ENCODE peak calls at places on chromosomes 11 and 22, in five cellular contexts. C is IMR-90, X is mesendoderm, M is H9, R is H1. N is an unnamed sample.
A peak's percentile ranks its signal among the peaks of the same experiment; 100 is the strongest.

GRCh38 chr11:63893355-63893754 is 23.6 kb downstream of the RCOR2 start:
- DNase-seq in X (no peak), C (no peak), R (no peak), M (no peak), N (no peak)

GRCh38 chr22:35777335-35777975 is 59.8 kb downstream of the APOL5 start:
- DNase-seq in M (no peak), C (peak; percentile 92), R (no peak), X (peak; percentile 12), N (peak; percentile 83)

GRCh38 chr22:38513063-38513462 is 7.0 kb upstream of the DDX17 start:
- DNase-seq in X (peak; percentile 65), R (no peak), C (no peak), M (peak; percentile 80), N (no peak)

GRCh38 chr11:98040061-98040808 is 980.5 kb upstream of the CNTN5 start:
- DNase-seq in R (no peak), C (no peak), X (no peak), M (no peak), N (no peak)

GRCh38 chr11:33016654-33017053 is 976 bp downstream of the DEPDC7 start:
- DNase-seq in X (no peak), R (no peak), M (no peak), C (no peak), N (no peak)

GRCh38 chr11:106482920-106483761 is 405.7 kb downstream of the AASDHPPT start:
- DNase-seq in C (peak; percentile 84), M (no peak), R (no peak), X (no peak), N (peak; percentile 81)

GRCh38 chr11:1832181-1832988 is 2.4 kb upstream of the SYT8 start:
- DNase-seq in M (peak; percentile 72), X (peak; percentile 26), R (peak; percentile 92), C (no peak), N (peak; percentile 29)

GRCh38 chr11:125407046-125407445 is 89.0 kb downstream of the FEZ1 start:
- DNase-seq in C (no peak), R (no peak), X (no peak), M (no peak), N (no peak)

GRCh38 chr11:4704790-4705334 is 278 bp downstream of the MMP26 start:
- DNase-seq in R (peak; percentile 48), X (peak; percentile 55), C (no peak), M (no peak), N (no peak)

GRCh38 chr11:46277623-46278386 is at the start of gene CREB3L1:
- DNase-seq in R (peak; percentile 80), X (no peak), C (no peak), M (peak; percentile 69), N (no peak)

GRCh38 chr22:31556627-31557203 is 60.4 kb downstream of the SFI1 start:
- DNase-seq in X (peak; percentile 41), C (peak; percentile 46), M (no peak), R (no peak), N (peak; percentile 52)

GRCh38 chr11:122754553-122755322 is 83.6 kb upstream of the CRTAM start:
- DNase-seq in M (peak; percentile 41), R (peak; percentile 52), X (peak; percentile 77), C (no peak), N (peak; percentile 34)

GRCh38 chr11:94120946-94121345 is 7.7 kb upstream of the PANX1 start:
- DNase-seq in X (no peak), M (no peak), C (peak; percentile 91), R (no peak), N (peak; percentile 70)

GRCh38 chr11:44861829-44862545 is 88.7 kb downstream of the TP53I11 start:
- DNase-seq in C (peak; percentile 99), M (peak; percentile 83), R (no peak), X (peak; percentile 99), N (peak; percentile 98)

GRCh38 chr11:61701298-61701993 is 21.3 kb downstream of the DAGLA start:
- DNase-seq in X (peak; percentile 82), C (peak; percentile 16), M (peak; percentile 85), R (peak; percentile 76), N (peak; percentile 28)

GRCh38 chr11:83736689-83737088 is 450.5 kb upstream of the CCDC90B start:
- DNase-seq in X (no peak), M (no peak), C (no peak), R (no peak), N (no peak)

GRCh38 chr11:95308512-95309035 is 77.6 kb upstream of the SESN3 start:
- DNase-seq in R (no peak), M (no peak), X (no peak), C (no peak), N (no peak)

GRCh38 chr22:19824197-19825015 is 30.3 kb downstream of the GNB1L start:
- DNase-seq in C (no peak), M (no peak), R (peak; percentile 47), X (no peak), N (no peak)

GRCh38 chr11:87600938-87601337 is 563.2 kb downstream of the TMEM135 start:
- DNase-seq in R (no peak), C (no peak), X (no peak), M (no peak), N (no peak)

GRCh38 chr22:33909906-33910305 is 10.4 kb downstream of the LARGE1 start:
- DNase-seq in X (no peak), C (no peak), R (no peak), M (no peak), N (no peak)

DNA sequence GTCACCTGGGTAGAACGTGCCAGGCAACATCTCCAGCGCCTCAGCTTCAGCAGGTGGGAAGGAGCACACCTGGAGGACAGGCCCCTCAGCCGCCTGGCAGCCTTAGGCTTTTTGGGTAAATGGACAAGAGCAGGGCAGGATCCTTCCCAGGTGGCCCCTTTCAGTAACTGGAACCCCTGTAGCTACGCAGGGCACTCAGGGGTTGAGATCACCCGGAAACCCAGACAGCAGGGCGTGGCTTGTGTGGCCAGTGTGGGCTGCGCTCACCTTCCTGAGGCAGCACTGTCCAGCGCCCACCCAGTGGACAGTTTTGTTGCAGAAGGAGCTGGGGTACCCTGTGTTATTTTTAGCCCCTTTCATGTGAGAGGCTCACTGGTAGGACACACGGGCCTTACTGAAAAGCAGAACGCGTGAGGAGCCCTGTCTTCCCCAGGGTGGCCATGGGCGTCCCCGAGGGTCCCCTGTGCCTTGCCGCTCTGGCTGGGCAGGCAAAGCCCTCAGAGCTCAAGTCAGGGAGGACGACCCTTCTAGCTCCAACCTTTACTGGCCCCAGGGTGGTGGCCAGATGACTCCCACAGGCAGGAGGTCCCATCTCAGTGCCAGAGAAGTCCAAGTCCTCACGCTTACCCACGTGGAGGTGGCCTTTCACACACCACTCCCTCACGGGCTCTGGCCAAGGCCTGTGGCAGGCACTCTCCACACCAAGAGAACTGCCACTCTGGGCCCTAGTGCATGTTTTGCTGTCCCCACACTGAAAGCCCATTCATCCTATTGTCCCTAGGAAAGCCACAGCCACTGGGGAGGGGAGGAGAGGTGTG is 75.8 kb downstream of the CTTN start:
- DNase-seq in M (no peak), X (no peak), C (no peak), R (no peak), N (no peak)
- H2BK120ac ChIP-seq in M (no peak overlapping the region), X (no peak overlapping the region), C (no peak overlapping the region), R (no peak overlapping the region), N (no peak overlapping the region)

GRCh38 chr11:69392104-69392653 is 89.3 kb upstream of the LINC01488 start:
- DNase-seq in C (no peak), M (no peak), X (no peak), R (no peak), N (no peak)

GRCh38 chr11:69394902-69395690 is 86.4 kb upstream of the LINC01488 start:
- DNase-seq in R (no peak), M (no peak), C (no peak), X (no peak), N (no peak)

GRCh38 chr11:69393865-69394233 is 87.6 kb upstream of the LINC01488 start:
- DNase-seq in X (no peak), C (no peak), M (no peak), R (no peak), N (no peak)

GRCh38 chr11:69394234-69394891 is 87.1 kb upstream of the LINC01488 start:
- DNase-seq in M (no peak), X (no peak), R (no peak), C (no peak), N (no peak)

DNA sequence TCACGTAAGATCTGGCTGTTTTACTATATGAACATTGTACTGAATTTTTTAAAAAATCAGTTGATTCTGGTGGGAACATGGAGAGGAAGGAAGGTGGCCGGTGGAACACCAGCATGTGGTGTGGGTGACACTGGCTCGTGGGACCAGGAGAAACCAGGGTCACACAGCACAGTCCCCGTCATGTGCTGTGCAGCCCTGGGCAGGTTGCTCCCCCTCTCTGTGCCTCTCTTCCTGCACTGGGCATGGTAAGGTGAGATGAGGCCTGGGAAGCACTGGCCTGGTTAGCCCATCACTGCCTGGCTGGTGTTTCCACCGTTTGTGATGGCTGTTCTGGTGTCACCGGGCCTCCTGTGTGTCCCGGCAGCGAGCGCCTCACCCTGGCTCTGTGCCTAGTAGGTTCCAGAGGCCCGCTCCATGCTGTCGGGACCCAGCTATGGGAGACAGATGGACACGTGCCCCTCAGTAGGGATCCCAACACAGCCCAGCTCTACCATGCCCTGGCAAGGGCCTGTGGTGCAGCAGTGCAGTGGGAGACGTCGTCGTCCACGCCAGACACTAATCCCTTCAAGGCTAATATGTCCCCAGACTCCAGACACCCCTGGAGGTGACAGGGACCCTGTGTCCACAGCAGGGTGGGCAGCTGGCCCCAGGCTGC is 88.2 kb upstream of the LINC01488 start:
- DNase-seq in R (no peak), M (no peak), X (no peak), C (no peak), N (no peak)
- H2BK120ac ChIP-seq in R (no peak overlapping the region), M (no peak overlapping the region), X (no peak overlapping the region), C (no peak overlapping the region), N (peak overlapping the region; percentile 2)

DNA sequence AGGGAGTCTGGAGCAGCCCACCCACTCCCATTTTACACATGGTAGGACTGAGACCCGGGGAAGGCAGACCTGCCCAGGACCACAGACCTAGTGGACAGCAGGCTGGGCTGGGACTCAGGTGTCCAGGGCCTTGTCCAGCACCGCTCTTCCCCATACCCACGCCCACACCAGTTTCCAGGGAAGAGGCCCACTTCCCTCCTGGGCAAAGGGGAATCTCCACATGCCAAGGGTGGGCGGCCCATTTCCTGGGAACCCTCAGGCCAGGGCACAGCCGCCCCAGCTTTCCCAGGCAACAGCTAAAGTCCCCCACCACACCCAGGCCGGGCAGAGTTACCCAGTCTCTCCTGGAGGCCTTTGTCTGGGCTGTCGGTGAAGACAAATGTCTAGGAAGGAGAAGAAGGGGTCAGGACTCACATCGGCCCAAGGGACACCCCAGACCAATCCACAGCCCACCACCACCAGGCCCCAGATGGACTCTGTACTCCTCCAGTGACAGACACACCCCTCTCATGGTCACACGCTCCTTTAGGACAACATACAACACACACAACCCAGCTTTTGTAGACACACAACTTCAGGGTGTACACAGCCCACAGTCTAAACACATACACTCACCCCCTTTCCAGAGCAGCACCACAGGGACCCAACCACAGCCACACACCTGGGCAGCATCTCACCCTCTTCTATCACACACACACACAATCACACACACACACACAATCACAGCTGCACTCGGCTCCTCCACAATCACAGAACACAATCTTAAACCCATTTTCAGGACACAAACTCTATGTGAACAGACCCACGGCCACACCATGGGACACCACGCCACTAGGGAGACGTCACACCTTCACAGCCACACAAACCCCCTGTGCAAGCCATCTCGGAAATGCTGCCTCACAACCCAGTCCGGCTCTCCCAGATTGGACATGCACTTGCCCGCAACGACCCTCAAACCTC is 5.5 kb downstream of the MFNG start:
- DNase-seq in R (no peak), X (no peak), M (no peak), C (no peak), N (no peak)
- H2BK120ac ChIP-seq in R (no peak overlapping the region), X (no peak overlapping the region), M (no peak overlapping the region), C (no peak overlapping the region), N (no peak overlapping the region)

DNA sequence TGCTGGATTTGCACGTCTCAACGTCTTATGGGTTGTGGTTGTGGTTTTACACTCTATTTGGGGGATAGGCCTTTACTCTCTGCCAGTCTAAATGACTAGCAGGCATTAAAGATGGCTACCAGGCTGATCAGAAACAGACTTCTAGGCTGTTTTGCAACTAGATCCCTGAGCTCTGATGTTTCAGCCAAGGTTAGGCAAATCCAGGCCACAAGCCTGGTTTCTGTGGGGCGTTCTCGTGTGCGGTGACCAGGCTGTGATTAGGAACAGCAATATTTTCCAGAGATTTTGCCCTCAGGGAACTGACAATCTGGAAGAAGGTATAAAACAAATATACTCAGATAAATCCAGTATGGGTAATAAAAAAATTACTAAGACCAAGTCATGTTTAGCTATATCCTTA is 502.4 kb downstream of the INSC start:
- DNase-seq in M (no peak), X (no peak), R (no peak), C (no peak), N (no peak)
- H2BK120ac ChIP-seq in M (no peak overlapping the region), X (no peak overlapping the region), R (no peak overlapping the region), C (no peak overlapping the region), N (no peak overlapping the region)